ENCODE peak calls at places on chromosomes 5 and 9, in five cellular contexts. One of them, this sample, is unnamed. For H3K9me3, the result is how much of the 10 kb centered on the place peaks cover.

GRCh38 chr5:74028406-74028805 is 402.4 kb downstream of the ARHGEF28 start:
- DNase-seq in endothelial cell of umbilical vein: no peak
- DNase-seq in IMR-90: peak
- DNase-seq in A549: no peak
- DNase-seq in gastrocnemius medialis: no peak
- DNase-seq in this sample: no peak

GRCh38 chr5:144368556-144368955 is 197.9 kb downstream of the KCTD16 start:
- DNase-seq in endothelial cell of umbilical vein: peak
- DNase-seq in IMR-90: peak
- DNase-seq in A549: no peak
- DNase-seq in gastrocnemius medialis: no peak
- DNase-seq in this sample: no peak

GRCh38 chr5:111129938-111130337 is 37.8 kb downstream of the WDR36 start:
- DNase-seq in endothelial cell of umbilical vein: no peak
- DNase-seq in IMR-90: peak
- DNase-seq in A549: no peak
- DNase-seq in gastrocnemius medialis: no peak
- DNase-seq in this sample: no peak

GRCh38 chr9:32300373-32300772 is 84.1 kb upstream of the ACO1 start:
- DNase-seq in endothelial cell of umbilical vein: no peak
- DNase-seq in IMR-90: no peak
- DNase-seq in A549: no peak
- DNase-seq in gastrocnemius medialis: no peak
- DNase-seq in this sample: no peak

GRCh38 chr9:88905506-88905905 is 85.8 kb upstream of the S1PR3 start:
- DNase-seq in endothelial cell of umbilical vein: no peak
- DNase-seq in IMR-90: peak
- DNase-seq in A549: no peak
- DNase-seq in gastrocnemius medialis: no peak
- DNase-seq in this sample: no peak

GRCh38 chr9:32069169-32069813 is 315.2 kb upstream of the ACO1 start:
- DNase-seq in endothelial cell of umbilical vein: no peak
- DNase-seq in IMR-90: no peak
- DNase-seq in A549: no peak
- DNase-seq in gastrocnemius medialis: no peak
- DNase-seq in this sample: no peak

GRCh38 chr5:168843277-168843997 is 264.3 kb upstream of the PANK3 start:
- DNase-seq in endothelial cell of umbilical vein: no peak
- DNase-seq in IMR-90: no peak
- DNase-seq in A549: no peak
- DNase-seq in gastrocnemius medialis: no peak
- DNase-seq in this sample: no peak

GRCh38 chr5:37886207-37886905 is 46.5 kb upstream of the GDNF start:
- DNase-seq in endothelial cell of umbilical vein: no peak
- DNase-seq in IMR-90: no peak
- DNase-seq in A549: no peak
- DNase-seq in gastrocnemius medialis: no peak
- DNase-seq in this sample: no peak

GRCh38 chr9:115411516-115411915 is 293.6 kb upstream of the TNC start:
- DNase-seq in endothelial cell of umbilical vein: no peak
- DNase-seq in IMR-90: peak
- DNase-seq in A549: no peak
- DNase-seq in gastrocnemius medialis: no peak
- DNase-seq in this sample: no peak

GRCh38 chr5:110475529-110475928 is 250.9 kb downstream of the TMEM232 start:
- DNase-seq in endothelial cell of umbilical vein: no peak
- DNase-seq in IMR-90: no peak
- DNase-seq in A549: no peak
- DNase-seq in gastrocnemius medialis: no peak
- DNase-seq in this sample: no peak

GRCh38 chr9:91714020-91714721 is 235.9 kb downstream of the ROR2 start:
- DNase-seq in endothelial cell of umbilical vein: peak
- DNase-seq in IMR-90: peak
- DNase-seq in A549: no peak
- DNase-seq in gastrocnemius medialis: no peak
- DNase-seq in this sample: peak

GRCh38 chr5:112084149-112084548 is 327.2 kb upstream of the NREP start:
- DNase-seq in endothelial cell of umbilical vein: no peak
- DNase-seq in IMR-90: peak
- DNase-seq in A549: no peak
- DNase-seq in gastrocnemius medialis: no peak
- DNase-seq in this sample: no peak

GRCh38 chr9:89791754-89792153 is 186.9 kb downstream of the GADD45G start:
- DNase-seq in endothelial cell of umbilical vein: no peak
- DNase-seq in IMR-90: no peak
- DNase-seq in A549: no peak
- DNase-seq in gastrocnemius medialis: no peak
- DNase-seq in this sample: no peak

GRCh38 chr5:96794757-96795156 is 13.0 kb downstream of the ERAP1 start:
- DNase-seq in endothelial cell of umbilical vein: no peak
- DNase-seq in IMR-90: no peak
- DNase-seq in A549: no peak
- DNase-seq in gastrocnemius medialis: no peak
- DNase-seq in this sample: no peak

GRCh38 chr5:134006119-134006514 is 1.3 kb upstream of the VDAC1 start:
- DNase-seq in endothelial cell of umbilical vein: no peak
- DNase-seq in IMR-90: no peak
- DNase-seq in A549: no peak
- DNase-seq in gastrocnemius medialis: no peak
- DNase-seq in this sample: no peak

GRCh38 chr5:134004626-134005414 is at the start of gene VDAC1:
- DNase-seq in endothelial cell of umbilical vein: peak
- DNase-seq in IMR-90: peak
- DNase-seq in A549: peak
- DNase-seq in gastrocnemius medialis: peak
- DNase-seq in this sample: peak

GRCh38 chr5:134007581-134008256 is 2.9 kb upstream of the VDAC1 start:
- DNase-seq in endothelial cell of umbilical vein: no peak
- DNase-seq in IMR-90: no peak
- DNase-seq in A549: no peak
- DNase-seq in gastrocnemius medialis: no peak
- DNase-seq in this sample: no peak

GRCh38 chr5:134003957-134004625 is 684 bp downstream of the VDAC1 start:
- DNase-seq in endothelial cell of umbilical vein: peak
- DNase-seq in IMR-90: peak
- DNase-seq in A549: no peak
- DNase-seq in gastrocnemius medialis: peak
- DNase-seq in this sample: peak

DNA sequence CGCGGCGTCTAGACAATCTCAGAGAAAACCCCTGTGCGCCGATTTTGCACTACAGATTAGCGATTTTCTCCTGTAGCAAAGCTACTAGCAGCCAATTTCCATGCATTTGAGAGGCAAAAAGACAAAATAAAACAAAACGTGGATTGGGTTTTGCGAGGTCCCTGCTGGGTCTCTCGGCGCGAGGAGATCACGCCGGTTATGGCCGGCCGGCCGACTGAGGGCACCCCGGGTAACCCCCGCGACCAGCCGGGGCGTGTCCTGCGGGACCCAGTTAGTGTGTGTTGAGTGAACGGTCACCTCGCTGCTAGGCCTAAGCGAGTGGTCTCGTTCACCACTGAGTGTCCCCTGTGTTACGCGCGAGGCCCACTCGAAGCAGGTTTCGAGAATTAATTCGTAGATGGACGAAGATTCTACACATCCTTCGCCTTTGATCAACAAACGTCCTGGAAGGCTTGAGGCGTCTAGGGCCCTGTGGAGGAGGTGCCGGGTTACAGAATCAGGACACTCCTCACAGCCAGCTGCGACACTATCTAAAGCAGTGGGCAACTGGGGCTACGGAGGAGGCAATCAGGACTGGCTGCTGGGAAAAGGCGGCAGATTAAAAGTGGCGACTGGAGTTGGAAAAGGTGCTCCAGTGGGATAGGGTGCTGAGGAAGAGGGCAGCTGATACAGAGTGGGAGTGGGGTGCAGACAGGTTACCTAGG is 792 bp upstream of the VDAC1 start:
- DNase-seq in endothelial cell of umbilical vein: no peak
- DNase-seq in IMR-90: no peak
- DNase-seq in A549: peak
- DNase-seq in gastrocnemius medialis: no peak
- DNase-seq in this sample: peak
- TF ChIP-seq POLR2A in endothelial cell of umbilical vein: no peak
- TF ChIP-seq POLR2A in IMR-90: no peak
- TF ChIP-seq POLR2A in A549: no peak
- TF ChIP-seq POLR2A in gastrocnemius medialis: no peak
- TF ChIP-seq POLR2A in this sample: no peak

DNA sequence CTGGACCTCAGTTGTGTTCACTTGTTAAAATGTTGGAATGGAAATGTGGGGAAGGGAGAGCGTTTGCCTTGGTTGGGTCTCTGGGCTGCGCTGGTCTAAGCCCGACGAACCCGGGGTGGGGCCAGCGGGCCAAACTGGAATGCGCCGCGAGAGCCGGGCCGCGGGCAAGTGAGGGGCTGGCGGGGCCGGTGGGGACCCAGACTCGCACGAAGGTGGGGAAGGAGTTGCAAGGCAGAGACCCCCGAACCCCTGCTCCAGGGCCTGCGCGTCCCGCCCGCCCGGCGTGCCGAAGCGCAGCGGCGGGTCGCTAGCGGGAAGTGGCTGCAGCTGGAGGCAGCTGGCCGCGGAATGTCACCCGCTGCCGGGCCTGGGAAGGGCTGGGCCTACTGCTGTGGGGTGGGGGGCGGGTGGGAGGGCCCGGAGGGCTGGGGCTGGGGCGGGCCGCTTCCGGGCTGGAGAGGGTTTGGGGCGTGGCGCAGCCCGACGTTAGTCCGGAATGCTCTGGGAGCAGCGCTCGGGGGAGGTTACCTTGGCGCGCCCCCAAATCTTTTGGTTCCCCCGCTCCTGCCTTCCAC is 84.8 kb downstream of the DAB2IP start:
- DNase-seq in endothelial cell of umbilical vein: no peak
- DNase-seq in IMR-90: peak
- DNase-seq in A549: peak
- DNase-seq in gastrocnemius medialis: no peak
- DNase-seq in this sample: peak
- H3K4me3 ChIP-seq in endothelial cell of umbilical vein: no peak
- H3K4me3 ChIP-seq in IMR-90: peak
- H3K4me3 ChIP-seq in A549: peak
- H3K4me3 ChIP-seq in gastrocnemius medialis: peak
- H3K4me3 ChIP-seq in this sample: peak

DNA sequence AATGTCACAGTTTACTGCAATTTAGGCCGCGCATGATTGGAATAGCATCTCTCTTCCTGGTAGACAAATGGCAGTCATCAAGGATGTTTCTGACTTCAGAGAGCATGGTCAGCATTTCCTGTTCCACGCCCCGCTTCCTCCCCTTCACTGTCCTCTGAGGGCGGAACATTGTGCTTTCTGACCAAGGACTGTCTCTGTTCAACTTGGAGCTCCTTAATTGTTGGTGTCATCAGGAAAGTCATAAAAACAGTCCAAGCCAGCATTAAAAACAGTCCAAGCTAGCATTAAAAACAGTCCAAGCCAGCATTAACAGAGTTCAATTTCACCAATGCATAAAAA is 301.3 kb upstream of the IRX4 start:
- DNase-seq in endothelial cell of umbilical vein: no peak
- DNase-seq in IMR-90: no peak
- DNase-seq in A549: no peak
- DNase-seq in gastrocnemius medialis: no peak
- DNase-seq in this sample: no peak
- H3K9me3 ChIP-seq in endothelial cell of umbilical vein: under half
- H3K9me3 ChIP-seq in IMR-90: under half
- H3K9me3 ChIP-seq in A549: under half
- H3K9me3 ChIP-seq in gastrocnemius medialis: under half
- H3K9me3 ChIP-seq in this sample: under half

DNA sequence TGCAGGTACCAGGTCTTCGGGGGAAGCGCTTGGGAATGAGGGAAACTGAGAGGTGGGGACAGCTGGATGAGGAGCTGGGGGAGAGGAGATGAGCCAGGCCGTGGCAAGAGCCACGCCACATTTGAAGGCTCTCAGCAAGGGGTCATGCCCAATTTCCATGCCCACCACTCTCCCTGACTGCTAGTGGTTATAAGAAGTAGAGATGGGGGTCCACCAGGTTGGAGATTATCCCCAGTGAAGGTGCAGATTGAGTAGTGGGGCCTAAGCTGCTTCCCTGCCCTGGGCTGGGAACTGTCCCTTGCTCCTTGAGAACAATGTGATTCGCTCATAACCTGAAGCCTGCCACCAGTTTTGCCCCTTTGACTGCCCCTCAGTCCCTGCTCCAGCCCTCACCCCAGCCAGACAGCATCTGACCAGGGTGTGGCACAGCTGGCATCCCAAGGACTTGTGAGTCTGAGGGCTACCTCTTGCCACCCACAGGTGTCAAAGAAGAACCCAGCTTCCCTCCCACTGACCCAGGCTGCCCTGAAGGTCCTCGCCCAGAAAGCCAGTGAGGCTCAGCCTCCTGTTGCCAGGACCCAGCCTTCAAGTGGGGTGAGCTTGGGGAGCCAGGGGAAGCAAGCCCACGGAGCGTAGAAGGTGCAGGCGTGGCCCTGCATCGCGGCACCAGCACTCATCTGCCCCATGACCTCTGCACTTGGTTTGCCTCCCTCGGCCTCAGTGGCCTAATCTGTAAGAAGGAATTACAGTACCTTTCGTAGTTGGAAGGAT is 21.5 kb downstream of the CD74 start:
- DNase-seq in endothelial cell of umbilical vein: no peak
- DNase-seq in IMR-90: no peak
- DNase-seq in A549: no peak
- DNase-seq in gastrocnemius medialis: no peak
- DNase-seq in this sample: no peak
- TF ChIP-seq POLR2A in endothelial cell of umbilical vein: no peak
- TF ChIP-seq POLR2A in IMR-90: no peak
- TF ChIP-seq POLR2A in A549: no peak
- TF ChIP-seq POLR2A in gastrocnemius medialis: no peak
- TF ChIP-seq POLR2A in this sample: no peak

GRCh38 chr5:14187660-14188059 is 44.5 kb downstream of the TRIO start:
- DNase-seq in endothelial cell of umbilical vein: peak
- DNase-seq in IMR-90: no peak
- DNase-seq in A549: no peak
- DNase-seq in gastrocnemius medialis: no peak
- DNase-seq in this sample: no peak
- H3K4me3 ChIP-seq in endothelial cell of umbilical vein: no peak
- H3K4me3 ChIP-seq in IMR-90: no peak
- H3K4me3 ChIP-seq in A549: no peak
- H3K4me3 ChIP-seq in gastrocnemius medialis: no peak
- H3K4me3 ChIP-seq in this sample: no peak

GRCh38 chr5:179238628-179238970 is 106.7 kb downstream of the ADAMTS2 start:
- DNase-seq in endothelial cell of umbilical vein: no peak
- DNase-seq in IMR-90: no peak
- DNase-seq in A549: no peak
- DNase-seq in gastrocnemius medialis: no peak
- DNase-seq in this sample: peak

GRCh38 chr5:179241764-179242370 is 103.4 kb downstream of the ADAMTS2 start:
- DNase-seq in endothelial cell of umbilical vein: no peak
- DNase-seq in IMR-90: no peak
- DNase-seq in A549: no peak
- DNase-seq in gastrocnemius medialis: no peak
- DNase-seq in this sample: peak

GRCh38 chr5:179239256-179240135 is 105.8 kb downstream of the ADAMTS2 start:
- DNase-seq in endothelial cell of umbilical vein: no peak
- DNase-seq in IMR-90: no peak
- DNase-seq in A549: no peak
- DNase-seq in gastrocnemius medialis: no peak
- DNase-seq in this sample: no peak

GRCh38 chr5:179241175-179241574 is 104.1 kb downstream of the ADAMTS2 start:
- DNase-seq in endothelial cell of umbilical vein: no peak
- DNase-seq in IMR-90: no peak
- DNase-seq in A549: no peak
- DNase-seq in gastrocnemius medialis: no peak
- DNase-seq in this sample: peak

GRCh38 chr5:179240561-179240960 is 104.7 kb downstream of the ADAMTS2 start:
- DNase-seq in endothelial cell of umbilical vein: no peak
- DNase-seq in IMR-90: no peak
- DNase-seq in A549: no peak
- DNase-seq in gastrocnemius medialis: no peak
- DNase-seq in this sample: peak
- H3K9me3 ChIP-seq in endothelial cell of umbilical vein: under half
- H3K9me3 ChIP-seq in IMR-90: under half
- H3K9me3 ChIP-seq in A549: under half
- H3K9me3 ChIP-seq in gastrocnemius medialis: under half
- H3K9me3 ChIP-seq in this sample: under half

GRCh38 chr9:72526901-72527800 is 5.7 kb downstream of the TMC1 start:
- DNase-seq in endothelial cell of umbilical vein: peak
- DNase-seq in IMR-90: peak
- DNase-seq in A549: peak
- DNase-seq in gastrocnemius medialis: peak
- DNase-seq in this sample: no peak
- TF ChIP-seq POLR2A in endothelial cell of umbilical vein: no peak
- TF ChIP-seq POLR2A in IMR-90: peak
- TF ChIP-seq POLR2A in A549: peak
- TF ChIP-seq POLR2A in gastrocnemius medialis: peak
- TF ChIP-seq POLR2A in this sample: peak